ENCODE peak calls at places on chromosomes 4 and X, in ten cellular contexts. G is HTR-8/SVneo; V is HT-29; E is fibroblast of lung; R is RWPE1; N is KBM-7; A is cerebellar cortex; D is activated CD8-positive, alpha-beta T cell treated with anti-CD3 and anti-CD28 coated beads, Interleukin-2, amount 10 ng/mL, durations not matched to agents 7 days and 5 days; J is SIG-M5; U is NCI-H1092. I is an unnamed sample.

GRCh38 chrX:7261672-7262332 is 113.8 kb upstream of the PUDP start:
- DNase-seq in V (no peak), J (no peak), D (no peak), R (no peak), A (no peak), G (no peak), N (no peak), E (no peak), U (no peak), I (no peak)

GRCh38 chrX:109880629-109881028 is 122.3 kb upstream of the TMEM164 start:
- DNase-seq in R (no peak), G (no peak), V (no peak), J (peak), D (no peak), N (peak), U (no peak), E (no peak), A (no peak), I (no peak)

GRCh38 chr4:109395694-109396093 is 37.9 kb upstream of the SEC24B start:
- DNase-seq in R (no peak), V (no peak), G (no peak), J (no peak), D (no peak), U (no peak), N (no peak), A (no peak), E (no peak), I (no peak)

GRCh38 chrX:107324493-107325310 is 118.3 kb downstream of the DNAAF6 start:
- DNase-seq in V (peak), N (peak), E (peak), R (peak), D (peak), A (peak), U (no peak), G (peak), J (no peak), I (peak)

GRCh38 chr4:7206856-7207567 is 14.7 kb downstream of the SORCS2 start:
- DNase-seq in G (peak), V (no peak), E (peak), A (peak), U (no peak), N (no peak), D (no peak), R (peak), J (no peak), I (no peak)

GRCh38 chr4:84952004-84952403 is 14.5 kb downstream of the WDFY3 start:
- DNase-seq in N (no peak), E (peak), D (no peak), J (no peak), G (peak), A (no peak), U (no peak), R (peak), V (peak), I (no peak)

GRCh38 chr4:56757270-56757746 is 64.2 kb downstream of the SPINK2 start:
- DNase-seq in E (peak), J (no peak), N (no peak), R (peak), A (no peak), D (no peak), G (no peak), V (peak), U (no peak), I (peak)

GRCh38 chr4:108561086-108561485 is 59.3 kb upstream of the RPL34 start:
- DNase-seq in R (no peak), G (no peak), J (no peak), A (no peak), U (no peak), D (no peak), V (no peak), E (no peak), N (no peak), I (no peak)

GRCh38 chr4:154560824-154561231 is 2.0 kb upstream of the FGB start:
- DNase-seq in E (peak), R (peak), V (no peak), J (no peak), D (no peak), U (no peak), A (no peak), N (no peak), G (no peak), I (no peak)

GRCh38 chr4:80094191-80094590 is 21.2 kb upstream of the ANTXR2 start:
- DNase-seq in G (no peak), N (no peak), A (no peak), U (no peak), R (no peak), V (no peak), J (no peak), D (no peak), E (peak), I (no peak)

GRCh38 chrX:125694171-125694570 is 374.5 kb downstream of the TEX13C start:
- DNase-seq in U (no peak), J (no peak), V (no peak), R (no peak), D (no peak), E (no peak), A (no peak), N (no peak), G (no peak), I (no peak)

GRCh38 chrX:134761788-134762187 is 103.5 kb upstream of the PLAC1 start:
- DNase-seq in A (no peak), E (peak), R (no peak), J (no peak), D (peak), N (peak), U (peak), G (peak), V (peak), I (peak)

GRCh38 chr4:153684182-153685073 is at the start of gene TLR2:
- DNase-seq in R (peak), V (no peak), N (peak), U (no peak), E (no peak), A (no peak), G (peak), D (peak), J (no peak), I (peak)

GRCh38 chrX:35166023-35166422 is 223.4 kb downstream of the FAM47B start:
- DNase-seq in J (no peak), A (no peak), D (no peak), V (no peak), N (no peak), E (peak), G (no peak), R (no peak), U (no peak), I (no peak)

GRCh38 chr4:183284965-183285364 is 35.1 kb downstream of the CLDN22 start:
- DNase-seq in J (no peak), U (no peak), R (no peak), D (no peak), E (peak), A (no peak), V (no peak), N (no peak), G (no peak), I (no peak)

GRCh38 chrX:112513154-112513553 is 166.6 kb downstream of the LHFPL1 start:
- DNase-seq in N (no peak), J (no peak), D (no peak), V (no peak), A (no peak), R (no peak), E (no peak), U (no peak), G (no peak), I (no peak)

GRCh38 chrX:42680651-42681050 is 97.3 kb downstream of the PPP1R2C start:
- DNase-seq in N (no peak), E (peak), G (no peak), A (no peak), V (peak), U (no peak), J (no peak), D (no peak), R (no peak), I (no peak)